ENCODE peak calls at places on chromosomes 16 and 17, in nine cellular contexts. U, Z, G, M, O, R, P, V and I are unnamed samples.

GRCh38 chr16:28042856-28043255 is 20.7 kb downstream of the GSG1L start:
- DNase-seq in O (no peak), R (no peak), Z (no peak), U (peak), V (no peak), M (no peak), P (no peak), G (no peak), I (no peak)

GRCh38 chr17:4956493-4957061 is 5.7 kb downstream of the ENO3 start:
- DNase-seq in R (no peak), G (no peak), V (no peak), Z (no peak), O (no peak), U (no peak), P (no peak), M (peak), I (no peak)

GRCh38 chr17:65104541-65104940 is 32.6 kb upstream of the RGS9 start:
- DNase-seq in V (no peak), U (no peak), G (no peak), P (no peak), O (no peak), R (no peak), Z (no peak), M (no peak), I (no peak)

GRCh38 chr16:65061935-65062334 is 59.9 kb downstream of the CDH11 start:
- DNase-seq in P (no peak), O (no peak), Z (no peak), R (no peak), M (no peak), U (no peak), G (no peak), V (no peak), I (no peak)

GRCh38 chr16:56372938-56373337 is 52.4 kb downstream of the AMFR start:
- DNase-seq in R (no peak), V (no peak), O (no peak), P (no peak), M (no peak), Z (no peak), U (no peak), G (no peak), I (no peak)

GRCh38 chr17:29591737-29592624 is 951 bp upstream of the ANKRD13B start:
- DNase-seq in U (no peak), P (peak), O (peak), G (peak), Z (peak), V (peak), R (no peak), M (peak), I (peak)

GRCh38 chr17:47895254-47895855 is 681 bp upstream of the SP2 start:
- DNase-seq in O (no peak), R (no peak), U (no peak), V (peak), M (no peak), G (no peak), Z (no peak), P (peak), I (peak)

GRCh38 chr16:30063893-30064745 is 1.4 kb upstream of the ALDOA start:
- DNase-seq in M (peak), O (peak), P (peak), R (no peak), G (peak), V (peak), U (no peak), Z (peak), I (peak)

GRCh38 chr16:87560428-87561199 is 41.7 kb upstream of the JPH3 start:
- DNase-seq in M (peak), Z (peak), G (no peak), P (peak), O (no peak), R (no peak), V (peak), U (no peak), I (peak)

GRCh38 chr16:53768593-53768992 is 64.6 kb downstream of the FTO start:
- DNase-seq in Z (no peak), U (peak), R (no peak), O (no peak), G (no peak), V (no peak), P (no peak), M (no peak), I (no peak)

GRCh38 chr17:60887607-60888028 is 210.0 kb downstream of the BCAS3 start:
- DNase-seq in R (no peak), V (no peak), U (no peak), G (no peak), O (peak), P (no peak), M (no peak), Z (no peak), I (no peak)